ENCODE peak calls at places on chromosomes 4 and X, in four cellular contexts. One of them, this sample, is unnamed.

GRCh38 chr4:139558235-139559094 is 2.4 kb upstream of the SETD7 start:
- DNase-seq in left lung: no peak
- DNase-seq in keratinocyte: no peak
- DNase-seq in endodermal cell: no peak
- DNase-seq in this sample: no peak

GRCh38 chr4:107258359-107258758 is 222.2 kb upstream of the DKK2 start:
- DNase-seq in left lung: no peak
- DNase-seq in keratinocyte: no peak
- DNase-seq in endodermal cell: no peak
- DNase-seq in this sample: no peak

GRCh38 chr4:13455411-13455810 is 28.7 kb downstream of the RAB28 start:
- DNase-seq in left lung: no peak
- DNase-seq in keratinocyte: no peak
- DNase-seq in endodermal cell: no peak
- DNase-seq in this sample: no peak

GRCh38 chr4:52937829-52938228 is 75.7 kb downstream of the RASL11B start:
- DNase-seq in left lung: no peak
- DNase-seq in keratinocyte: no peak
- DNase-seq in endodermal cell: no peak
- DNase-seq in this sample: no peak

GRCh38 chrX:150365051-150365952 is 2.2 kb downstream of the MAMLD1 start:
- DNase-seq in left lung: peak; percentile 84
- DNase-seq in keratinocyte: no peak
- DNase-seq in endodermal cell: peak; percentile 89
- DNase-seq in this sample: peak; percentile 83

GRCh38 chrX:20906571-20906970 is 467.6 kb upstream of the CNKSR2 start:
- DNase-seq in left lung: no peak
- DNase-seq in keratinocyte: no peak
- DNase-seq in endodermal cell: no peak
- DNase-seq in this sample: no peak

GRCh38 chrX:153526801-153527599 is 9.6 kb downstream of the ATP2B3 start:
- DNase-seq in left lung: no peak
- DNase-seq in keratinocyte: no peak
- DNase-seq in endodermal cell: no peak
- DNase-seq in this sample: no peak

GRCh38 chr4:92305878-92306520 is 2.2 kb downstream of the GRID2 start:
- DNase-seq in left lung: peak; percentile 37
- DNase-seq in keratinocyte: no peak
- DNase-seq in endodermal cell: peak; percentile 71
- DNase-seq in this sample: no peak

GRCh38 chr4:15506464-15506863 is 36.8 kb downstream of the CC2D2A start:
- DNase-seq in left lung: no peak
- DNase-seq in keratinocyte: no peak
- DNase-seq in endodermal cell: no peak
- DNase-seq in this sample: no peak

GRCh38 chr4:145154573-145154972 is 25.8 kb downstream of the OTUD4 start:
- DNase-seq in left lung: no peak
- DNase-seq in keratinocyte: no peak
- DNase-seq in endodermal cell: peak; percentile 65
- DNase-seq in this sample: no peak

GRCh38 chrX:47321386-47321785 is 49.0 kb upstream of the ZNF157 start:
- DNase-seq in left lung: no peak
- DNase-seq in keratinocyte: no peak
- DNase-seq in endodermal cell: peak; percentile 94
- DNase-seq in this sample: peak; percentile 66

GRCh38 chr4:165986956-165987698 is 114.1 kb downstream of the TLL1 start:
- DNase-seq in left lung: no peak
- DNase-seq in keratinocyte: no peak
- DNase-seq in endodermal cell: no peak
- DNase-seq in this sample: no peak

GRCh38 chrX:143854006-143854405 is 29.9 kb upstream of the UBE2NL start:
- DNase-seq in left lung: no peak
- DNase-seq in keratinocyte: peak; percentile 1
- DNase-seq in endodermal cell: no peak
- DNase-seq in this sample: no peak

GRCh38 chrX:49300703-49301102 is 2.7 kb upstream of the GAGE10 start:
- DNase-seq in left lung: no peak
- DNase-seq in keratinocyte: no peak
- DNase-seq in endodermal cell: no peak
- DNase-seq in this sample: no peak

GRCh38 chrX:1417921-1418875 is 26.3 kb upstream of the SLC25A6 start:
- DNase-seq in left lung: peak; percentile 66
- DNase-seq in keratinocyte: no peak
- DNase-seq in endodermal cell: no peak
- DNase-seq in this sample: peak; percentile 52

GRCh38 chrX:65596270-65596669 is 61.7 kb upstream of the LAS1L start:
- DNase-seq in left lung: no peak
- DNase-seq in keratinocyte: no peak
- DNase-seq in endodermal cell: no peak
- DNase-seq in this sample: no peak

GRCh38 chrX:16215660-16216059 is 48.4 kb downstream of the MAGEB17 start:
- DNase-seq in left lung: no peak
- DNase-seq in keratinocyte: no peak
- DNase-seq in endodermal cell: no peak
- DNase-seq in this sample: no peak

GRCh38 chrX:16208601-16209000 is 41.3 kb downstream of the MAGEB17 start:
- DNase-seq in left lung: no peak
- DNase-seq in keratinocyte: no peak
- DNase-seq in endodermal cell: peak; percentile 45
- DNase-seq in this sample: no peak

GRCh38 chrX:16212024-16212423 is 44.7 kb downstream of the MAGEB17 start:
- DNase-seq in left lung: no peak
- DNase-seq in keratinocyte: no peak
- DNase-seq in endodermal cell: no peak
- DNase-seq in this sample: no peak

GRCh38 chrX:16213970-16214369 is 46.7 kb downstream of the MAGEB17 start:
- DNase-seq in left lung: no peak
- DNase-seq in keratinocyte: no peak
- DNase-seq in endodermal cell: no peak
- DNase-seq in this sample: no peak

DNA sequence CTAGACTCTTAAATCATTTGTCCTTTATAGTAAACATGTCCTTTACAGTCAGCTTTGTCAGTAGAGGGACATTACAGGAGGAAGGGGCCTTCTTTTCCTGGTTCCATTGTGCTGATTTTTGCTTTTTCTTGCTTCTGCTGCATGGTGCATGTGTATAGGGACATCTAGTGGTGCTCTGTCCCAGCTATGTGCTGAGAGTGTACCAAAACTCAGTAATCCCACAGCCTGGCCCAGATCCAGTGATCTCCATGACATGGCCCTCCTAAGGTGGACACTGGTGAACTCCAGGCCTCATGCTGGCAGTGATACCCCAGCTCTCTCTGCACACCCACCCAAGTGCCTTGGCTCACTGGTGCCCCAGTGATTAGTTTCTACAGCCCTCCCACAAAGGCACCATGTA is 45.2 kb downstream of the MAGEB17 start:
- DNase-seq in left lung: no peak
- DNase-seq in keratinocyte: no peak
- DNase-seq in endodermal cell: peak; percentile 65
- DNase-seq in this sample: no peak
- TF ChIP-seq CTCF in left lung: no peak
- TF ChIP-seq CTCF in keratinocyte: peak; percentile 22
- TF ChIP-seq CTCF in endodermal cell: peak; percentile 74
- TF ChIP-seq CTCF in this sample: no peak

GRCh38 chr4:182859730-182860129 is 57.5 kb downstream of the DCTD start:
- DNase-seq in left lung: no peak
- DNase-seq in keratinocyte: no peak
- DNase-seq in endodermal cell: no peak
- DNase-seq in this sample: no peak

GRCh38 chr4:182861346-182861745 is 55.8 kb downstream of the DCTD start:
- DNase-seq in left lung: no peak
- DNase-seq in keratinocyte: no peak
- DNase-seq in endodermal cell: no peak
- DNase-seq in this sample: no peak

GRCh38 chr4:182863501-182863900 is 53.7 kb downstream of the DCTD start:
- DNase-seq in left lung: no peak
- DNase-seq in keratinocyte: no peak
- DNase-seq in endodermal cell: peak; percentile 58
- DNase-seq in this sample: no peak

GRCh38 chr4:182862921-182863320 is 54.3 kb downstream of the DCTD start:
- DNase-seq in left lung: peak; percentile 84
- DNase-seq in keratinocyte: no peak
- DNase-seq in endodermal cell: peak; percentile 64
- DNase-seq in this sample: peak; percentile 89

GRCh38 chr4:182862166-182862875 is 54.9 kb downstream of the DCTD start:
- DNase-seq in left lung: no peak
- DNase-seq in keratinocyte: no peak
- DNase-seq in endodermal cell: peak; percentile 93
- DNase-seq in this sample: no peak
- H3K27me3 ChIP-seq in left lung: no peaks in the 10 kb centered on the region
- H3K27me3 ChIP-seq in keratinocyte: no peaks in the 10 kb centered on the region
- H3K27me3 ChIP-seq in endodermal cell: no peaks in the 10 kb centered on the region
- H3K27me3 ChIP-seq in this sample: no peaks in the 10 kb centered on the region

DNA sequence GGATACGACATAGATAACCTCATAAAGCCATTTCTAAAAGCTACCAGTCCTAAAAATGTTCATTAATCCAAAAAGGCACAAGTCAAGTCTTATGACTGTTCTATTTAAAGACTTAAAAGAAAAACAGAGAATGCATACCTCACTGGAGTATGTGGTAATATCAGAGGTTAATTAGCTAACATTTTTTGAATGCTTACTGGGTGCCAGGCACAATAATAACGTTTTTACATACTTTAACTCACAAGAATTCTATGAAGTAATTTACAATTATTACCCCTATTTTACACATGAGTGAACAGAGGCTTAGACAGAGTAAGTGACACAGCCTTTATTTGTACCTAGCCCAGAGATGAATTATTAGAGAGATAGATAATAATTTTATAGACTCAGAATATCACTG is 207.5 kb downstream of the PDGFC start:
- DNase-seq in left lung: no peak
- DNase-seq in keratinocyte: no peak
- DNase-seq in endodermal cell: no peak
- DNase-seq in this sample: no peak
- H3K4me3 ChIP-seq in left lung: no peak overlapping the region
- H3K4me3 ChIP-seq in keratinocyte: no peak overlapping the region
- H3K4me3 ChIP-seq in endodermal cell: no peak overlapping the region
- H3K4me3 ChIP-seq in this sample: no peak overlapping the region

GRCh38 chrX:115949900-115950822 is 220.4 kb upstream of the AGTR2 start:
- DNase-seq in left lung: no peak
- DNase-seq in keratinocyte: no peak
- DNase-seq in endodermal cell: peak; percentile 86
- DNase-seq in this sample: no peak
- TF ChIP-seq CTCF in left lung: no peak
- TF ChIP-seq CTCF in keratinocyte: no peak
- TF ChIP-seq CTCF in endodermal cell: peak; percentile 71
- TF ChIP-seq CTCF in this sample: no peak

GRCh38 chr4:94763500-94763899 is 5.7 kb downstream of the BMPR1B start:
- DNase-seq in left lung: no peak
- DNase-seq in keratinocyte: no peak
- DNase-seq in endodermal cell: no peak
- DNase-seq in this sample: no peak

GRCh38 chr4:94763005-94763404 is 5.2 kb downstream of the BMPR1B start:
- DNase-seq in left lung: no peak
- DNase-seq in keratinocyte: no peak
- DNase-seq in endodermal cell: no peak
- DNase-seq in this sample: no peak

GRCh38 chr4:94764069-94764468 is 6.3 kb downstream of the BMPR1B start:
- DNase-seq in left lung: no peak
- DNase-seq in keratinocyte: no peak
- DNase-seq in endodermal cell: no peak
- DNase-seq in this sample: no peak

GRCh38 chr4:94759767-94760211 is 2.0 kb downstream of the BMPR1B start:
- DNase-seq in left lung: no peak
- DNase-seq in keratinocyte: no peak
- DNase-seq in endodermal cell: no peak
- DNase-seq in this sample: no peak

GRCh38 chr4:94762326-94762725 is 4.6 kb downstream of the BMPR1B start:
- DNase-seq in left lung: no peak
- DNase-seq in keratinocyte: no peak
- DNase-seq in endodermal cell: no peak
- DNase-seq in this sample: no peak
- H3K27me3 ChIP-seq in left lung: peaks cover 54% of the 10 kb centered on the region
- H3K27me3 ChIP-seq in keratinocyte: peaks cover 6% of the 10 kb centered on the region
- H3K27me3 ChIP-seq in endodermal cell: peaks cover 19% of the 10 kb centered on the region
- H3K27me3 ChIP-seq in this sample: peaks cover 24% of the 10 kb centered on the region

GRCh38 chr4:37453004-37453360 is 208.4 kb downstream of the NWD2 start:
- DNase-seq in left lung: no peak
- DNase-seq in keratinocyte: peak; percentile 23
- DNase-seq in endodermal cell: peak; percentile 86
- DNase-seq in this sample: no peak
- H3K4me3 ChIP-seq in left lung: peak overlapping the region; percentile 44
- H3K4me3 ChIP-seq in keratinocyte: peak overlapping the region; percentile 75
- H3K4me3 ChIP-seq in endodermal cell: peak overlapping the region; percentile 83
- H3K4me3 ChIP-seq in this sample: peak overlapping the region; percentile 55

DNA sequence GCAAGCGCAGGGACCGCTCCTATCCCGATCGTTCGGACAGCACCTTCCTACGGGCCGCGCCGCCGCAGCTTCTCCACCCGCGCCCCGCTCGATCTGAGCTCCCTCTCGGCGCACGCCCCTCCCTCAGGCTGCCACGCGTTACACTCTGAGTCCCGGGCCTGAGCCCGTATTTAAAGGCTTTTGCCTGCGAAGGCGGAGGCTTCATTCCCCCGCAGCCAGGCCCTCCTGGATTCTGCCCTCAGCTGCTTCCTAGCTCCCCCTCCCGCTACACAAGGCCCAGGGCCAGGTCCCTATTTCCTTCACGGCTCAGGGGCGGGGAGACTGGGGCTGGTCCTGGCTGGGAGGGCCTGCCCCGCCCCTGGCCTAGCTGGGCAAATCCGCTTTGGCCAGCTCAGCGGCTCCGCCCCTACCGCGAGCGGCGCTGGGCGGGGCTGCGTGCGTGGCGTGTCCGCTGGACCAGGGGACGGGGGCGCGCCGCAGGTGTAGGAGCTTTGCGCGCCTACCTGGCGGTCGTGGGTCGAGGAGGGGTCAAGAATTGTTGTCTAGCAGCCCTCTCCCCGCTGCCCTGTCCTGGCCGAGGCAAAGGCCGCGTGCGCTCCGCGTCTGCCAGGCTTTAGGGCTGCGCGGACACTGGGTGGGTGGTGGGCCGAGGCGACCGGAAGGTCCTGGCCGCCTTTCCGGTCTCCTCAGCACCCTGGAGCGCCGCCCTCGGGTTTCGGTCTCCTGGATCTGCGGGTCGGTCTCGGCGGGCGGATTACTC is at the start of gene UGDH:
- DNase-seq in left lung: peak; percentile 99
- DNase-seq in keratinocyte: peak; percentile 58
- DNase-seq in endodermal cell: peak; percentile 98
- DNase-seq in this sample: peak; percentile 98
- TF ChIP-seq CTCF in left lung: no peak
- TF ChIP-seq CTCF in keratinocyte: no peak
- TF ChIP-seq CTCF in endodermal cell: no peak
- TF ChIP-seq CTCF in this sample: no peak

DNA sequence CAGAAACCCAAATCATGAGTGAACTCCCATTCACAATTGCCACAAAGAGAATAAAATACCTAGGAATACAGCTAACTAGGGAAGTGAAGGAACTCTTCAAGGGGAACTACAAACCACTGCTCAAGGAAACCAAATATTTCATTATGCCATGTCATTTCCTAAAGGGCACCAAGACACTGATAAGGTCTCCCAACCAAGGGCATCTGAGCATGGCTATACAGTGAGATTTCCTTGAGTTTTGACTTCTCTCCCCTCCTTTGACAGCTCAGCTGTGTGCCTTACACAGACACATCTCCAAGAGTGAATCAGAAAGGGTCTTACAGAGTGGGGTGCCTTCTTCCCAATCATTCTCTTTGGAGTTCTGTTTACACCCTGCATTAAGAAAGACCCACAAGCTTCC is 40.4 kb downstream of the PCDH7 start:
- DNase-seq in left lung: no peak
- DNase-seq in keratinocyte: no peak
- DNase-seq in endodermal cell: no peak
- DNase-seq in this sample: no peak
- H3K27me3 ChIP-seq in left lung: no peaks in the 10 kb centered on the region
- H3K27me3 ChIP-seq in keratinocyte: no peaks in the 10 kb centered on the region
- H3K27me3 ChIP-seq in endodermal cell: no peaks in the 10 kb centered on the region
- H3K27me3 ChIP-seq in this sample: no peaks in the 10 kb centered on the region

GRCh38 chrX:135421932-135422809 is at the start of gene SMIM10L2A:
- DNase-seq in left lung: peak; percentile 63
- DNase-seq in keratinocyte: no peak
- DNase-seq in endodermal cell: peak; percentile 60
- DNase-seq in this sample: peak; percentile 40
- H3K4me3 ChIP-seq in left lung: peak within 1 kb of the TSS; percentile 50
- H3K4me3 ChIP-seq in keratinocyte: no peak within 1 kb of the TSS
- H3K4me3 ChIP-seq in endodermal cell: peak within 1 kb of the TSS; percentile 56
- H3K4me3 ChIP-seq in this sample: peak within 1 kb of the TSS; percentile 47

This sample was measured in upper lobe of right lung.